ENCODE peak calls at places on chromosomes 2 and 18, in eight cellular contexts. One of them, this sample, is unnamed.

GRCh38 chr2:172173307-172173706 is 70.6 kb upstream of the DLX2 start:
- DNase-seq in cardiac fibroblast: no peak
- DNase-seq in GM12878: no peak
- DNase-seq in PC-3: no peak
- DNase-seq in brain microvascular endothelial cell: no peak
- DNase-seq in heart left ventricle: no peak
- DNase-seq in neural progenitor cell: no peak
- DNase-seq in BJ: no peak
- DNase-seq in this sample: no peak

GRCh38 chr2:157858846-157859245 is 17.3 kb downstream of the ACVR1 start:
- DNase-seq in cardiac fibroblast: no peak
- DNase-seq in GM12878: no peak
- DNase-seq in PC-3: no peak
- DNase-seq in brain microvascular endothelial cell: no peak
- DNase-seq in heart left ventricle: no peak
- DNase-seq in neural progenitor cell: no peak
- DNase-seq in BJ: no peak
- DNase-seq in this sample: peak; percentile 23

GRCh38 chr2:11405599-11406491 is 60.1 kb downstream of the E2F6 start:
- DNase-seq in cardiac fibroblast: no peak
- DNase-seq in GM12878: no peak
- DNase-seq in PC-3: no peak
- DNase-seq in brain microvascular endothelial cell: no peak
- DNase-seq in heart left ventricle: no peak
- DNase-seq in neural progenitor cell: no peak
- DNase-seq in BJ: no peak
- DNase-seq in this sample: no peak

GRCh38 chr18:50614838-50615237 is 55.0 kb downstream of the MAPK4 start:
- DNase-seq in cardiac fibroblast: peak; percentile 33
- DNase-seq in GM12878: no peak
- DNase-seq in PC-3: no peak
- DNase-seq in brain microvascular endothelial cell: no peak
- DNase-seq in heart left ventricle: no peak
- DNase-seq in neural progenitor cell: no peak
- DNase-seq in BJ: no peak
- DNase-seq in this sample: peak; percentile 95

GRCh38 chr18:62024983-62025382 is 132.2 kb upstream of the RNF152 start:
- DNase-seq in cardiac fibroblast: no peak
- DNase-seq in GM12878: no peak
- DNase-seq in PC-3: no peak
- DNase-seq in brain microvascular endothelial cell: no peak
- DNase-seq in heart left ventricle: no peak
- DNase-seq in neural progenitor cell: no peak
- DNase-seq in BJ: no peak
- DNase-seq in this sample: peak; percentile 81

GRCh38 chr18:23934863-23935262 is 79.7 kb upstream of the TTC39C start:
- DNase-seq in cardiac fibroblast: no peak
- DNase-seq in GM12878: no peak
- DNase-seq in PC-3: no peak
- DNase-seq in brain microvascular endothelial cell: no peak
- DNase-seq in heart left ventricle: no peak
- DNase-seq in neural progenitor cell: no peak
- DNase-seq in BJ: no peak
- DNase-seq in this sample: no peak

GRCh38 chr2:186181625-186182024 is 304.4 kb upstream of the ZC3H15 start:
- DNase-seq in cardiac fibroblast: peak; percentile 36
- DNase-seq in GM12878: no peak
- DNase-seq in PC-3: no peak
- DNase-seq in brain microvascular endothelial cell: no peak
- DNase-seq in heart left ventricle: no peak
- DNase-seq in neural progenitor cell: no peak
- DNase-seq in BJ: no peak
- DNase-seq in this sample: no peak

GRCh38 chr2:35116151-35116550 is 1239.4 kb upstream of the CRIM1 start:
- DNase-seq in cardiac fibroblast: no peak
- DNase-seq in GM12878: no peak
- DNase-seq in PC-3: no peak
- DNase-seq in brain microvascular endothelial cell: no peak
- DNase-seq in heart left ventricle: no peak
- DNase-seq in neural progenitor cell: no peak
- DNase-seq in BJ: no peak
- DNase-seq in this sample: no peak

GRCh38 chr2:105308785-105309540 is 20.6 kb downstream of the TGFBRAP1 start:
- DNase-seq in cardiac fibroblast: no peak
- DNase-seq in GM12878: no peak
- DNase-seq in PC-3: no peak
- DNase-seq in brain microvascular endothelial cell: no peak
- DNase-seq in heart left ventricle: peak; percentile 65
- DNase-seq in neural progenitor cell: no peak
- DNase-seq in BJ: no peak
- DNase-seq in this sample: no peak

GRCh38 chr2:196376984-196377877 is 205.9 kb upstream of the STK17B start:
- DNase-seq in cardiac fibroblast: peak; percentile 57
- DNase-seq in GM12878: peak; percentile 93
- DNase-seq in PC-3: no peak
- DNase-seq in brain microvascular endothelial cell: peak; percentile 52
- DNase-seq in heart left ventricle: no peak
- DNase-seq in neural progenitor cell: no peak
- DNase-seq in BJ: peak; percentile 34
- DNase-seq in this sample: no peak

DNA sequence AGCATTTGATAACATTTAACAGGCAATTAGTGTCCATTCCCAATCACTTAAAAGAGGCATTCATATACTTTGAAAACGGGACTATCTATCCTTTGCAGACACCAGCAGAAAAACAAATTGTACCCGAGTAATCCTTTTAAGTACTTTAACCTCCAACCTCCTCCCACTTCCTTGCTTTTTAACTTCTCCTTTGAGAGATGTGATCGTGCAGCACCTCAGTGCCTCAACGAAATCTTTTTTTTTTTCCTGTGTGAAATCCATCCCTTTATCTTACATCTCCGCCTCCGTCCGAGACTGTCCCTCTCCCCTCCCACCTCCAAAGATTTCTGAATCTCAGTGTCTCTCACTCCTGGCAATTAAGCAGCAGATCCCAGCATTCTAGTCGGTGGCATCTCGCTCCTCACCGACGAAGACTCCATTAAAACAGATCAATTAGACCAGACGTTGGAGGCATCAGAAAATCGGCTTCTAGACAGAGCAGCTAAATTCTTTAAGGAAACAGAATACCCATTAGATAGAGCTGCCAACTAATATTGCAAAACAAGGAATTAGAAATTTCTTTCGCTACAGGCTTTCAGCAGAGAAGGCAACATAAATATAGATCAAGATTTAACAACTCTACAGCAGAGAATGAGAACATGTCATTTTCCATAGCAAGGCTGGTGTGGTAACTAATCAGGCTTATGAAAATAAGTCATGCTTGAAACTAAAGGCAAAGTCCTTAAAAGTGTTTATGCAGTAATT is 1.9 kb upstream of the TMEFF2 start:
- DNase-seq in cardiac fibroblast: peak; percentile 34
- DNase-seq in GM12878: no peak
- DNase-seq in PC-3: no peak
- DNase-seq in brain microvascular endothelial cell: no peak
- DNase-seq in heart left ventricle: no peak
- DNase-seq in neural progenitor cell: peak; percentile 51
- DNase-seq in BJ: no peak
- DNase-seq in this sample: peak; percentile 10
- H3K4me3 ChIP-seq in cardiac fibroblast: no peak overlapping the region
- H3K4me3 ChIP-seq in GM12878: no peak overlapping the region
- H3K4me3 ChIP-seq in PC-3: peak overlapping the region; percentile 64
- H3K4me3 ChIP-seq in brain microvascular endothelial cell: peak overlapping the region; percentile 83
- H3K4me3 ChIP-seq in heart left ventricle: peak overlapping the region; percentile 57
- H3K4me3 ChIP-seq in neural progenitor cell: peak overlapping the region; percentile 65
- H3K4me3 ChIP-seq in BJ: no peak overlapping the region
- H3K4me3 ChIP-seq in this sample: no peak overlapping the region

GRCh38 chr2:216519154-216519762 is 20.6 kb downstream of the RPL37A start:
- DNase-seq in cardiac fibroblast: peak; percentile 90
- DNase-seq in GM12878: no peak
- DNase-seq in PC-3: peak; percentile 89
- DNase-seq in brain microvascular endothelial cell: peak; percentile 90
- DNase-seq in heart left ventricle: no peak
- DNase-seq in neural progenitor cell: peak; percentile 85
- DNase-seq in BJ: no peak
- DNase-seq in this sample: peak; percentile 74

GRCh38 chr2:216520156-216520555 is 21.5 kb downstream of the RPL37A start:
- DNase-seq in cardiac fibroblast: no peak
- DNase-seq in GM12878: no peak
- DNase-seq in PC-3: no peak
- DNase-seq in brain microvascular endothelial cell: peak; percentile 48
- DNase-seq in heart left ventricle: no peak
- DNase-seq in neural progenitor cell: no peak
- DNase-seq in BJ: no peak
- DNase-seq in this sample: no peak

GRCh38 chr2:216517447-216517846 is 18.8 kb downstream of the RPL37A start:
- DNase-seq in cardiac fibroblast: no peak
- DNase-seq in GM12878: no peak
- DNase-seq in PC-3: no peak
- DNase-seq in brain microvascular endothelial cell: no peak
- DNase-seq in heart left ventricle: no peak
- DNase-seq in neural progenitor cell: no peak
- DNase-seq in BJ: no peak
- DNase-seq in this sample: no peak

DNA sequence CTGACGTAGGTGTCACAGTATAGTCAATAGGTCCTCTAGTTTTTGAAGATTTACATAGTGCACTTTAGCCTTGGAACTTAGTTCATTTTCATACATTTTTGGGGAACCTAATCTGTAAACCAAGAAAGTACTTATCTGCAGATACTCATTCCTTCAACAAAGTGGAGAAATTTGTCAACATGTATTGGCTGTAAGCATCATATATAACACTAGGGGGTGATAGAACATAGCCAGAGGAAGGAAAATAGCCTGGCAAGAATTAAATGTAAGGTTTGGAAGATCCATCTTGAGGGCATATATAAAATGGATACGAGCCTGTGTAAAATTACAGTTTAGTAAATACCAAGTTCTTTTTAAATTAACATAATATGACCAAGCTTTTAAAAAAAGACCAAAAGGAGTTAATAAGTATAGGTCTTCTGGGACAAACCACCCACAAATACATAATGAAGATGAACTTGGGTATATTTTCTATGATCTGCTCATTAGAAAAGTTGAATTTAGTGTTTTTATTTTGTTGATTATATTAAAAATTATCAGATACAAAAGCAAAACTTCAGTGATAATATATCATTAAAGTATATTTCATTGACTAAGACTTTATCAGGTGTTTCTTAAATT is 18.2 kb downstream of the RPL37A start:
- DNase-seq in cardiac fibroblast: peak; percentile 72
- DNase-seq in GM12878: no peak
- DNase-seq in PC-3: peak; percentile 77
- DNase-seq in brain microvascular endothelial cell: no peak
- DNase-seq in heart left ventricle: no peak
- DNase-seq in neural progenitor cell: peak; percentile 44
- DNase-seq in BJ: no peak
- DNase-seq in this sample: peak; percentile 62
- TF ChIP-seq CTCF in cardiac fibroblast: peak; percentile 72
- TF ChIP-seq CTCF in GM12878: peak; percentile 54
- TF ChIP-seq CTCF in PC-3: peak; percentile 94
- TF ChIP-seq CTCF in brain microvascular endothelial cell: peak; percentile 51
- TF ChIP-seq CTCF in heart left ventricle: peak; percentile 66
- TF ChIP-seq CTCF in neural progenitor cell: peak; percentile 93
- TF ChIP-seq CTCF in BJ: peak; percentile 70
- TF ChIP-seq CTCF in this sample: peak; percentile 40

GRCh38 chr2:229159405-229159804 is 111.7 kb downstream of the PID1 start:
- DNase-seq in cardiac fibroblast: no peak
- DNase-seq in GM12878: no peak
- DNase-seq in PC-3: no peak
- DNase-seq in brain microvascular endothelial cell: no peak
- DNase-seq in heart left ventricle: no peak
- DNase-seq in neural progenitor cell: no peak
- DNase-seq in BJ: no peak
- DNase-seq in this sample: no peak

GRCh38 chr2:229160180-229160579 is 110.9 kb downstream of the PID1 start:
- DNase-seq in cardiac fibroblast: no peak
- DNase-seq in GM12878: no peak
- DNase-seq in PC-3: no peak
- DNase-seq in brain microvascular endothelial cell: no peak
- DNase-seq in heart left ventricle: no peak
- DNase-seq in neural progenitor cell: no peak
- DNase-seq in BJ: no peak
- DNase-seq in this sample: peak; percentile 59

GRCh38 chr2:229160984-229161383 is 110.1 kb downstream of the PID1 start:
- DNase-seq in cardiac fibroblast: no peak
- DNase-seq in GM12878: no peak
- DNase-seq in PC-3: no peak
- DNase-seq in brain microvascular endothelial cell: no peak
- DNase-seq in heart left ventricle: no peak
- DNase-seq in neural progenitor cell: no peak
- DNase-seq in BJ: no peak
- DNase-seq in this sample: no peak

GRCh38 chr2:229164545-229165249 is 106.4 kb downstream of the PID1 start:
- DNase-seq in cardiac fibroblast: peak; percentile 50
- DNase-seq in GM12878: no peak
- DNase-seq in PC-3: peak; percentile 10
- DNase-seq in brain microvascular endothelial cell: no peak
- DNase-seq in heart left ventricle: no peak
- DNase-seq in neural progenitor cell: peak; percentile 7
- DNase-seq in BJ: no peak
- DNase-seq in this sample: peak; percentile 27

DNA sequence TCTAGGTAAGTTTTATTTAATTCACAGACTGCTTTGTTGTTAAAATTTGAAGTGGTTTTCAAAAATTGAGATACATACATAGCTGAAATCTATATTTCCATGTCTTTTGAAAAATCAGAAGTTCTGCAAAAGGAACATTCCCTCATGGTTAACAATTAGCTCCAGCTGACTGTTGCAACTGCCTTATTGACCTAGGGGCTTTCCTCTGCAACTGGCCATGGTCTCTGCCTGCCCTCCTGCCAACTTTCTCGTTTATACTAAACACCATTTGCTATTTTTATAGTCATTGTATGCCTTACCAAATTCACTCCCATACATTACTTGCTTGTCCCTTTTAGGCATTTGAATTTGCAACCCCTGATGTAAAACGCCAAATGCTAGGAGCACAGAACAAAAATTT is 107.2 kb downstream of the PID1 start:
- DNase-seq in cardiac fibroblast: no peak
- DNase-seq in GM12878: no peak
- DNase-seq in PC-3: no peak
- DNase-seq in brain microvascular endothelial cell: no peak
- DNase-seq in heart left ventricle: no peak
- DNase-seq in neural progenitor cell: no peak
- DNase-seq in BJ: no peak
- DNase-seq in this sample: no peak
- H3K4me3 ChIP-seq in cardiac fibroblast: no peak overlapping the region
- H3K4me3 ChIP-seq in GM12878: no peak overlapping the region
- H3K4me3 ChIP-seq in PC-3: no peak overlapping the region
- H3K4me3 ChIP-seq in brain microvascular endothelial cell: no peak overlapping the region
- H3K4me3 ChIP-seq in heart left ventricle: no peak overlapping the region
- H3K4me3 ChIP-seq in neural progenitor cell: no peak overlapping the region
- H3K4me3 ChIP-seq in BJ: no peak overlapping the region
- H3K4me3 ChIP-seq in this sample: no peak overlapping the region

DNA sequence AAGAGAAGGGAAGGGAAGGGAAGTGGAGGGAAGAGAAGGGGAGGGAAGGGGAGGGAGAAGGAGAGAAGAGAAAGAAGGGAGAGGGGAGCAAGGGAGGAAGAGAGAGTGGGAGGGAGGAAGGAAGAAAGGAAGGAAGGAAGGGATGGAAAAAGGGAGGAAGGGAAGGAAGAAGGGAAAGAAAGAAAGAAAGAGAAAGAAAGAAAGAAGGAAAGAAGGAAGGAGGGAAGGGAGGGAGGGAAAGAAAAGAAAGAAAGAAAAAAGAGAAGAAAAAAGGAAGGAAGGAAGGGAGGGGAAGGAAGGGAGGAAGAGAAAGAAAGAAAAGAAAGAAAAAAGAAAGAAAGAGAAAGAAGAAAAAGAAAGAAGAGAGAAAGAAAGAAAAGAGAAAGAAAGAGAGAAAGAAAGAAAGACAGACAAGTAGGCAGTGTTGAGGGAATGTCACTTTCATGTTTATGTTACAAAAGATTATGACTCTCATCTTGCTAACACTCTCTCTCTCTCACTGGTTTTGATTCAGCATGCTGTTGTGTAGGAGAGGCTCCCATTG is 58.0 kb upstream of the ZNF804A start:
- DNase-seq in cardiac fibroblast: no peak
- DNase-seq in GM12878: no peak
- DNase-seq in PC-3: no peak
- DNase-seq in brain microvascular endothelial cell: no peak
- DNase-seq in heart left ventricle: no peak
- DNase-seq in neural progenitor cell: no peak
- DNase-seq in BJ: no peak
- DNase-seq in this sample: no peak
- TF ChIP-seq CTCF in cardiac fibroblast: no peak
- TF ChIP-seq CTCF in GM12878: no peak
- TF ChIP-seq CTCF in PC-3: no peak
- TF ChIP-seq CTCF in brain microvascular endothelial cell: no peak
- TF ChIP-seq CTCF in heart left ventricle: no peak
- TF ChIP-seq CTCF in neural progenitor cell: no peak
- TF ChIP-seq CTCF in BJ: no peak
- TF ChIP-seq CTCF in this sample: no peak